ENCODE peak calls at places on chromosomes 2 and 18, in seven cellular contexts. S is CD4-positive, alpha-beta T cell; L is omental fat pad; Y is HepG2; T is psoas muscle; R is fibroblast of the aortic adventitia; G is neural progenitor cell. Z is an unnamed sample.

GRCh38 chr2:28676153-28676835 is 75.3 kb upstream of the PPP1CB start:
- DNase-seq in S (no peak), L (no peak), Y (no peak), T (no peak), R (no peak), G (no peak), Z (no peak)

GRCh38 chr2:223674998-223675609 is 72.9 kb upstream of the SCG2 start:
- DNase-seq in S (no peak), L (no peak), Y (peak; percentile 30), T (no peak), R (peak; percentile 73), G (peak; percentile 19), Z (no peak)

GRCh38 chr2:75098856-75099255 is 100.5 kb downstream of the TACR1 start:
- DNase-seq in S (no peak), L (no peak), Y (peak; percentile 39), T (no peak), R (peak; percentile 42), G (peak; percentile 62), Z (no peak)

GRCh38 chr2:145777297-145777696 is 1257.4 kb upstream of the ZEB2 start:
- DNase-seq in S (no peak), L (no peak), Y (peak; percentile 88), T (no peak), R (no peak), G (no peak), Z (no peak)

GRCh38 chr2:61157371-61158003 is 4.5 kb upstream of the C2orf74 start:
- DNase-seq in S (no peak), L (no peak), Y (no peak), T (no peak), R (no peak), G (no peak), Z (no peak)

GRCh38 chr2:176130153-176130916 is 830 bp downstream of the HOXD8 start:
- DNase-seq in S (no peak), L (no peak), Y (no peak), T (peak; percentile 77), R (no peak), G (peak; percentile 76), Z (no peak)

GRCh38 chr2:11647834-11648600 is 22.0 kb downstream of the NTSR2 start:
- DNase-seq in S (no peak), L (no peak), Y (no peak), T (no peak), R (peak; percentile 8), G (no peak), Z (no peak)

GRCh38 chr2:178392215-178392614 is 58.8 kb downstream of the PRKRA start:
- DNase-seq in S (no peak), L (no peak), Y (no peak), T (no peak), R (peak; percentile 59), G (no peak), Z (no peak)

GRCh38 chr2:223753940-223754339 is 83.4 kb downstream of the AP1S3 start:
- DNase-seq in S (no peak), L (no peak), Y (peak; percentile 66), T (no peak), R (no peak), G (no peak), Z (no peak)

GRCh38 chr2:139790807-139791206 is 1010.6 kb upstream of the NXPH2 start:
- DNase-seq in S (no peak), L (no peak), Y (no peak), T (no peak), R (peak; percentile 28), G (no peak), Z (no peak)

GRCh38 chr2:26330114-26330581 is 15.8 kb upstream of the SELENOI start:
- DNase-seq in S (peak; percentile 85), L (peak; percentile 93), Y (peak; percentile 74), T (peak; percentile 93), R (peak; percentile 82), G (peak; percentile 85), Z (peak; percentile 80)

GRCh38 chr2:107688135-107688534 is 138.6 kb upstream of the RGPD4 start:
- DNase-seq in S (no peak), L (no peak), Y (no peak), T (peak; percentile 14), R (no peak), G (no peak), Z (no peak)

GRCh38 chr2:69054431-69054830 is 41.5 kb downstream of the ANTXR1 start:
- DNase-seq in S (no peak), L (no peak), Y (no peak), T (no peak), R (peak; percentile 61), G (no peak), Z (no peak)

GRCh38 chr2:173914055-173914922 is 50.9 kb downstream of the SP3 start:
- DNase-seq in S (no peak), L (no peak), Y (no peak), T (no peak), R (no peak), G (no peak), Z (no peak)

GRCh38 chr2:239590995-239591915 is 190.4 kb upstream of the HDAC4 start:
- DNase-seq in S (no peak), L (peak; percentile 7), Y (no peak), T (peak; percentile 25), R (no peak), G (no peak), Z (no peak)

GRCh38 chr18:48615566-48616401 is 77.0 kb downstream of the CTIF start:
- DNase-seq in S (no peak), L (no peak), Y (no peak), T (no peak), R (no peak), G (no peak), Z (no peak)

GRCh38 chr2:68878753-68879152 is 7.6 kb upstream of the BMP10 start:
- DNase-seq in S (no peak), L (no peak), Y (no peak), T (no peak), R (peak; percentile 52), G (no peak), Z (no peak)

GRCh38 chr2:81529944-81530343 is 1225.4 kb upstream of the LRRTM1 start:
- DNase-seq in S (no peak), L (no peak), Y (no peak), T (no peak), R (no peak), G (no peak), Z (no peak)

GRCh38 chr2:69456154-69456553 is 18.9 kb upstream of the NFU1 start:
- DNase-seq in S (no peak), L (no peak), Y (no peak), T (no peak), R (no peak), G (no peak), Z (no peak)

GRCh38 chr2:187138240-187138639 is 289.3 kb upstream of the ZSWIM2 start:
- DNase-seq in S (no peak), L (no peak), Y (peak; percentile 37), T (peak; percentile 52), R (peak; percentile 54), G (peak; percentile 59), Z (peak; percentile 3)

GRCh38 chr2:82636411-82637020 is 1822.6 kb downstream of the SUCLG1 start:
- DNase-seq in S (no peak), L (no peak), Y (no peak), T (no peak), R (no peak), G (no peak), Z (no peak)

GRCh38 chr2:98436734-98437133 is 7.9 kb upstream of the INPP4A start:
- DNase-seq in S (no peak), L (no peak), Y (no peak), T (no peak), R (no peak), G (no peak), Z (no peak)
- TF ChIP-seq CTCF in S (no peak), L (no peak), Y (no peak), T (no peak), R (no peak), G (no peak), Z (no peak)

DNA sequence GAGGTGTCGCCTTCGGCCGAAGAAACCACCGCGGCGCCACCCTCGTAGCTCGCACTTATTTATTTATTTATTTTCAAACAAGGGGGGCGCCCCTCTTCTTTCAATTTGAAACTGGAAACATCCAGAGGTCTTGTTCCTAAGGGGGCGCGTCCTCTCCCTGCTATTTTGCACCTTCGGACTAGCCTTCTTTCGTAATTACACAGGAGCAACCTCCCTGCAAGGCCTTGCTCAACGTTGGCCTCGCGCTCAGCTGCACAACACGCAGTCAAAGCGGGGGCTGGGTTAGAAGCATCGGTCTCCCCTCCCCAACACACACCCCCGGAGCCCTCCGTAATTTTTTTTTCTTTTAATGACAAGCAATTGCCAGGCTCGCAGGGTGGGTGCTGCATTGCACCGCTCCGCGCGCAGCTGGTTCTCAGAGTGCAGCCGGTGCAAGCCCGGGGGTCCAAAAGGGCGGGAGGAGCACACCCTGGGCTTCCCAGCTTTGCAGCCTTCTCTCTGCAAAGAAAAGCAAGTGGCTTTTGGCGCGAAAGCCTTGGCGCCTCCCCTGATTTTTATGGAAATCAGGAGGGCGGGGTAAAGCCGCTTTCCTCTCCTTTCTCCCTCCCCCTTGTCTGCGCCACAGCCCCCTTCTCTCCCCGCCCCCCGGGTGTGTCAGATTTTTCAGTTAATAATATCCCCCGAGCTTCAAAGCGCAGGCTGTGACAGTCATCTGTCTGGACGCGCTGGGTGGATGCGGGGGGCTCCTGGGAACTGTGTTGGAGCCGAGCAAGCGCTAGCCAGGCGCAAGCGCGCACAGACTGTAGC is at the start of gene MYCN:
- DNase-seq in S (no peak), L (no peak), Y (peak; percentile 41), T (peak; percentile 58), R (peak; percentile 14), G (peak; percentile 95), Z (peak; percentile 85)
- TF ChIP-seq CTCF in S (peak; percentile 69), L (no peak), Y (no peak), T (no peak), R (no peak), G (peak; percentile 87), Z (peak; percentile 91)

DNA sequence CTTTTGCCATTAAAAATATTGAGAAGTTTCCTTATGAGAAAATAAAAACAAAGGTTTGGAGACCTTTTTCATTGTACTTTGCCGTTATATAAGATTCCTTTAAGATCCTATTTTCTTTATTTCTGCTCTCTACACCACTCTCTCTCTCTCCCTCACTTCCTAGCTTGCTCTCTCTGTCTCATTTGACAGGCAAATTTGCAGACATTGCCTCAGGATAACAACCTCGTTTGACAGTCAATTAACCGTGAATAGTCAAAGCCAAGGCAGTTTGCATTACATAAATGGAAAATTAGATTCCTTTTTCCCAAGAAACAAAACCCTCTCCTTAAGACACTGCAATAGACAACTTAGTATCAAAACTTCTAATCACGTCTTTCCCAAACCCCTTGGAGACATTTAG is 7.4 kb downstream of the SKOR2 start:
- DNase-seq in S (no peak), L (no peak), Y (no peak), T (no peak), R (no peak), G (no peak), Z (no peak)
- TF ChIP-seq CTCF in S (no peak), L (no peak), Y (no peak), T (no peak), R (no peak), G (no peak), Z (no peak)

GRCh38 chr2:195535911-195536522 is 121.0 kb upstream of the SLC39A10 start:
- DNase-seq in S (peak; percentile 64), L (no peak), Y (no peak), T (no peak), R (no peak), G (no peak), Z (no peak)

GRCh38 chr2:195532628-195533271 is 124.3 kb upstream of the SLC39A10 start:
- DNase-seq in S (no peak), L (no peak), Y (no peak), T (no peak), R (peak; percentile 47), G (no peak), Z (no peak)

GRCh38 chr2:195531754-195532153 is 125.3 kb upstream of the SLC39A10 start:
- DNase-seq in S (no peak), L (no peak), Y (no peak), T (no peak), R (peak; percentile 87), G (no peak), Z (no peak)

GRCh38 chr2:195532255-195532627 is 124.8 kb upstream of the SLC39A10 start:
- DNase-seq in S (no peak), L (no peak), Y (no peak), T (no peak), R (no peak), G (no peak), Z (no peak)

GRCh38 chr2:195533771-195534642 is 123.0 kb upstream of the SLC39A10 start:
- DNase-seq in S (peak; percentile 58), L (peak; percentile 39), Y (no peak), T (peak; percentile 58), R (peak; percentile 94), G (no peak), Z (no peak)
- TF ChIP-seq CTCF in S (no peak), L (no peak), Y (no peak), T (no peak), R (no peak), G (no peak), Z (no peak)

Z was measured in neural crest cell.